ENCODE peak calls at places on chromosomes 4 and X, in four cellular contexts. One of them, this sample, is unnamed.
A peak's percentile ranks its signal among the peaks of the same experiment; 100 is the strongest.

GRCh38 chrX:70439016-70439415 is 5.6 kb upstream of the DLG3 start:
- DNase-seq in HepG2: no peak
- DNase-seq in GM12878: no peak
- DNase-seq in H1: no peak
- DNase-seq in this sample: no peak

GRCh38 chr4:7155611-7156071 is 36.7 kb upstream of the SORCS2 start:
- DNase-seq in HepG2: no peak
- DNase-seq in GM12878: no peak
- DNase-seq in H1: no peak
- DNase-seq in this sample: no peak

GRCh38 chr4:123811763-123812390 is 415.3 kb downstream of the SPRY1 start:
- DNase-seq in HepG2: no peak
- DNase-seq in GM12878: no peak
- DNase-seq in H1: no peak
- DNase-seq in this sample: no peak

GRCh38 chrX:10496345-10496965 is 123.9 kb downstream of the MID1 start:
- DNase-seq in HepG2: no peak
- DNase-seq in GM12878: no peak
- DNase-seq in H1: no peak
- DNase-seq in this sample: peak; percentile 46

GRCh38 chr4:127518022-127518421 is 114.7 kb upstream of the INTU start:
- DNase-seq in HepG2: no peak
- DNase-seq in GM12878: no peak
- DNase-seq in H1: no peak
- DNase-seq in this sample: no peak

GRCh38 chr4:127212701-127213100 is 420.1 kb upstream of the INTU start:
- DNase-seq in HepG2: no peak
- DNase-seq in GM12878: no peak
- DNase-seq in H1: no peak
- DNase-seq in this sample: no peak

GRCh38 chrX:13697440-13697839 is 8.5 kb downstream of the RAB9A start:
- DNase-seq in HepG2: no peak
- DNase-seq in GM12878: peak; percentile 73
- DNase-seq in H1: no peak
- DNase-seq in this sample: no peak

GRCh38 chr4:139736257-139736626 is 70.6 kb downstream of the MGST2 start:
- DNase-seq in HepG2: no peak
- DNase-seq in GM12878: no peak
- DNase-seq in H1: no peak
- DNase-seq in this sample: no peak

GRCh38 chr4:182062936-182063335 is 180.3 kb upstream of the TENM3 start:
- DNase-seq in HepG2: no peak
- DNase-seq in GM12878: no peak
- DNase-seq in H1: no peak
- DNase-seq in this sample: no peak

GRCh38 chr4:38387348-38387747 is 276.7 kb upstream of the KLF3 start:
- DNase-seq in HepG2: peak; percentile 50
- DNase-seq in GM12878: no peak
- DNase-seq in H1: no peak
- DNase-seq in this sample: peak; percentile 23

GRCh38 chrX:40736170-40736505 is 796 bp upstream of the MED14 start:
- DNase-seq in HepG2: peak; percentile 1
- DNase-seq in GM12878: no peak
- DNase-seq in H1: no peak
- DNase-seq in this sample: no peak

GRCh38 chr4:148060264-148061138 is 328.6 kb downstream of the ARHGAP10 start:
- DNase-seq in HepG2: no peak
- DNase-seq in GM12878: no peak
- DNase-seq in H1: no peak
- DNase-seq in this sample: no peak

GRCh38 chr4:24778427-24779225 is 16.7 kb upstream of the SOD3 start:
- DNase-seq in HepG2: no peak
- DNase-seq in GM12878: no peak
- DNase-seq in H1: no peak
- DNase-seq in this sample: no peak

GRCh38 chrX:45699158-45699557 is 498.5 kb upstream of the DIPK2B start:
- DNase-seq in HepG2: peak; percentile 0
- DNase-seq in GM12878: no peak
- DNase-seq in H1: no peak
- DNase-seq in this sample: no peak

GRCh38 chr4:180086480-180087170 is 2156.6 kb upstream of the TENM3 start:
- DNase-seq in HepG2: no peak
- DNase-seq in GM12878: no peak
- DNase-seq in H1: no peak
- DNase-seq in this sample: no peak

GRCh38 chrX:916235-916609 is 285.6 kb downstream of the SHOX start:
- DNase-seq in HepG2: no peak
- DNase-seq in GM12878: no peak
- DNase-seq in H1: peak; percentile 42
- DNase-seq in this sample: no peak

GRCh38 chr4:38983756-38984647 is 48.2 kb downstream of the TMEM156 start:
- DNase-seq in HepG2: peak; percentile 62
- DNase-seq in GM12878: no peak
- DNase-seq in H1: no peak
- DNase-seq in this sample: peak; percentile 11

GRCh38 chrX:141439651-141440050 is 144.9 kb downstream of the SPANXA1 start:
- DNase-seq in HepG2: no peak
- DNase-seq in GM12878: no peak
- DNase-seq in H1: no peak
- DNase-seq in this sample: no peak

GRCh38 chr4:127196656-127197352 is 436.0 kb upstream of the INTU start:
- DNase-seq in HepG2: no peak
- DNase-seq in GM12878: no peak
- DNase-seq in H1: no peak
- DNase-seq in this sample: no peak

GRCh38 chr4:65018313-65018712 is 609.1 kb upstream of the TECRL start:
- DNase-seq in HepG2: no peak
- DNase-seq in GM12878: no peak
- DNase-seq in H1: no peak
- DNase-seq in this sample: no peak

GRCh38 chr4:112002301-112002700 is 143.0 kb upstream of the FAM241A start:
- DNase-seq in HepG2: no peak
- DNase-seq in GM12878: no peak
- DNase-seq in H1: no peak
- DNase-seq in this sample: no peak

GRCh38 chr4:10092481-10093272 is 23.9 kb downstream of the WDR1 start:
- DNase-seq in HepG2: no peak
- DNase-seq in GM12878: no peak
- DNase-seq in H1: no peak
- DNase-seq in this sample: no peak

GRCh38 chr4:10053635-10054453 is 32.5 kb upstream of the SLC2A9 start:
- DNase-seq in HepG2: no peak
- DNase-seq in GM12878: no peak
- DNase-seq in H1: peak; percentile 17
- DNase-seq in this sample: no peak

GRCh38 chrX:148938348-148938747 is 437.9 kb downstream of the AFF2 start:
- DNase-seq in HepG2: no peak
- DNase-seq in GM12878: no peak
- DNase-seq in H1: no peak
- DNase-seq in this sample: no peak

GRCh38 chr4:113673450-113673849 is 88.1 kb downstream of the CAMK2D start:
- DNase-seq in HepG2: no peak
- DNase-seq in GM12878: no peak
- DNase-seq in H1: no peak
- DNase-seq in this sample: no peak

GRCh38 chrX:129759576-129760061 is 20.1 kb upstream of the SASH3 start:
- DNase-seq in HepG2: no peak
- DNase-seq in GM12878: no peak
- DNase-seq in H1: no peak
- DNase-seq in this sample: no peak

GRCh38 chr4:189912170-189912569 is 28.5 kb upstream of the FRG1 start:
- DNase-seq in HepG2: no peak
- DNase-seq in GM12878: no peak
- DNase-seq in H1: no peak
- DNase-seq in this sample: no peak

GRCh38 chr4:165583341-165583740 is 204.5 kb downstream of the CPE start:
- DNase-seq in HepG2: no peak
- DNase-seq in GM12878: no peak
- DNase-seq in H1: no peak
- DNase-seq in this sample: no peak

GRCh38 chr4:26375589-26375988 is 54.8 kb downstream of the RBPJ start:
- DNase-seq in HepG2: no peak
- DNase-seq in GM12878: no peak
- DNase-seq in H1: no peak
- DNase-seq in this sample: no peak

GRCh38 chr4:145179201-145179860 is 1.1 kb downstream of the OTUD4 start:
- DNase-seq in HepG2: peak; percentile 21
- DNase-seq in GM12878: peak; percentile 65
- DNase-seq in H1: peak; percentile 54
- DNase-seq in this sample: peak; percentile 77

GRCh38 chr4:132284910-132285426 is 864.1 kb upstream of the PCDH10 start:
- DNase-seq in HepG2: no peak
- DNase-seq in GM12878: no peak
- DNase-seq in H1: no peak
- DNase-seq in this sample: no peak

GRCh38 chr4:138859249-138859648 is 156.3 kb upstream of the NOCT start:
- DNase-seq in HepG2: no peak
- DNase-seq in GM12878: no peak
- DNase-seq in H1: no peak
- DNase-seq in this sample: no peak

GRCh38 chr4:169293343-169294176 is 22.8 kb upstream of the SH3RF1 start:
- DNase-seq in HepG2: no peak
- DNase-seq in GM12878: peak; percentile 90
- DNase-seq in H1: no peak
- DNase-seq in this sample: no peak

GRCh38 chr4:83114576-83114975 is at the start of gene PLAC8:
- DNase-seq in HepG2: peak; percentile 69
- DNase-seq in GM12878: peak; percentile 92
- DNase-seq in H1: no peak
- DNase-seq in this sample: no peak

GRCh38 chr4:8745036-8745827 is 126.4 kb downstream of the HMX1 start:
- DNase-seq in HepG2: no peak
- DNase-seq in GM12878: no peak
- DNase-seq in H1: peak; percentile 38
- DNase-seq in this sample: peak; percentile 49

GRCh38 chrX:72020204-72020603 is 109.6 kb downstream of the NHSL2 start:
- DNase-seq in HepG2: no peak
- DNase-seq in GM12878: no peak
- DNase-seq in H1: peak; percentile 4
- DNase-seq in this sample: no peak

GRCh38 chr4:1991087-1991486 is 17.7 kb downstream of the NELFA start:
- DNase-seq in HepG2: no peak
- DNase-seq in GM12878: no peak
- DNase-seq in H1: no peak
- DNase-seq in this sample: peak; percentile 15

GRCh38 chr4:25031077-25031606 is 396 bp upstream of the LGI2 start:
- DNase-seq in HepG2: no peak
- DNase-seq in GM12878: no peak
- DNase-seq in H1: peak; percentile 78
- DNase-seq in this sample: peak; percentile 56

DNA sequence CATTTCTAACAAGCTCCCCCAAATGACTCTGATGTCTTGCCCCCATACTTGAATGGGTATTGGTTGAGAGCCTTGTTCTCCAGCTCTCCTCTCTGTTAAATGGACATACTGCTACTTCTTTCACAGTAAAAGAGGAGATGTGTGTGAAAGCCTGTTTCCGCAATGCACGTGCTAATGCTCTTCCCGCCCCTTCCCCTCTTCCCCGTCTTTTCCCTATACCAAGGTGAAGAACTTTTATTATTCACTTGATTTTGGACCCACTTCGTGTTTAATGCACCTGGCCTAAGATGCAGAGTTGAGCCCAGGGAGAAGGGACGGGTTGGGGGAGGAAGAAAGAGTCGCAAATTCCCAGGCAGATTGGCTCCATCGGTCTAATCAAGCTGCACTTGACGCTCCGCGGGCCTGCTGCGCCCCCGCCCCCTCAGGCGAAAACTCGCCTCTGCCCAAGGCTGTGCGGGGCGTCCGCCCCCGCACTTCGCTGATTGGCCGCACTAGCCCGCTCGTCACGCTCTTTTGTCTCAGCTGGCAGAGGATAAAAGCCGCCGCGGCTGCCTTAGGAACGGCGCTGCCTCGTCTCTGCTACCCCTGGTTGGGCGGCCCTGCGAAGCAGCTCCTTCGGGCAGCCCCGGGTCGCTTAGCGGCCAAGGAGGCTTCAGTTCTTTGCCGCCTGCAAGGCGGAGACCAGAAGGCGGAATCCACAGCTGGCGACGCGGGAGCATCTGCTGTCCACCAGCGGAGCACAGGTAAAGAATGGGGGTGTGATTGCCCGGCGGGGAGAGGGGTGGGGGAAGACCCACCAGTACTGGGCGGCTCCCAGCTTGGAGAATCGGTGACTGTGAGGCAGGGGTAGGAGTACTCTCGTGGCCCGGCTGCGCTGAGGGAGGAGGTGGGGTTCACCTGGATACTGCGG is at the start of gene ZCCHC12:
- DNase-seq in HepG2: peak; percentile 18
- DNase-seq in GM12878: no peak
- DNase-seq in H1: peak; percentile 76
- DNase-seq in this sample: peak; percentile 77
- TF ChIP-seq TCF12 in HepG2: no peak
- TF ChIP-seq TCF12 in GM12878: no peak
- TF ChIP-seq TCF12 in H1: no peak
- TF ChIP-seq TCF12 in this sample: no peak

DNA sequence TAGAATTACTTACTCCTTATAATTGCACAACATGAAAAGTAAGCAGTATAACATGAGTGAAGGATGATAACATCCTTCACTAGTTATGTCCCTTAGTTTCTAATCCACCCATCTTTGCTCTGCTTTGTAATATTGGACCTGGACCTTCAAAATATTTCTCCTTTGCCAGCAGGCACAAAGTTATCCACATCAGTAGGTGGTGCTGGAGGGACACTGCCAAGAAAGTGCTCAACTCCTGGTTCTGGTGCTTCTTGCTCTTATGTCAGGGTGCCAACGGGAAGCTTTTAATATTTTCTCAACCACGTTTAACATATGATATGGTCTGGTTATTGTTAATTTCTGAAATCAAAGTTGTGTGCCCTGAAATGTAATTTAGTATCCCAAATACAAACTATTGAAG is 49.1 kb downstream of the TMEM165 start:
- DNase-seq in HepG2: peak; percentile 7
- DNase-seq in GM12878: no peak
- DNase-seq in H1: no peak
- DNase-seq in this sample: no peak
- TF ChIP-seq TCF12 in HepG2: no peak
- TF ChIP-seq TCF12 in GM12878: no peak
- TF ChIP-seq TCF12 in H1: no peak
- TF ChIP-seq TCF12 in this sample: no peak

DNA sequence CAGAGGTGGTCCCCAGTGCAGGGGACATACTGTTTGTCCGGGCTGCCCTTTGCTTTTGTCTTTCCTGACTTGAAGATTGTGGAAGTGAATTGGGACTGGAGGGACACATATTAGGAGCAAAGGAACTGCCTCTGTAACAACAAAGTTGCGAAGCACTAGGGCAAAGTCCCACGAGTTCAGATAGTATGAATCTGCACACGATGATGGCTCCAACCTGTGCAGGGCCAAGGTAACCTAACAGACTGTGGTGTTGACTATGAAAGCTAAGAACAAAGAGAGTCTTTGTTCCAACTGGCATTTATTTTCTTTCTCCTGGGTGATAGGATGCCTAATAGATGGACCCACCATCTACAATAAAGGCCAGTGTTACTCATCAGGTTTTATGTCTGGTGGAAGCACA is 71.8 kb downstream of the TMA16 start:
- DNase-seq in HepG2: peak; percentile 58
- DNase-seq in GM12878: no peak
- DNase-seq in H1: no peak
- DNase-seq in this sample: no peak
- TF ChIP-seq TCF12 in HepG2: no peak
- TF ChIP-seq TCF12 in GM12878: no peak
- TF ChIP-seq TCF12 in H1: no peak
- TF ChIP-seq TCF12 in this sample: no peak

GRCh38 chr4:56622176-56622575 is 58.9 kb downstream of the HOPX start:
- DNase-seq in HepG2: no peak
- DNase-seq in GM12878: no peak
- DNase-seq in H1: no peak
- DNase-seq in this sample: no peak
- TF ChIP-seq TCF12 in HepG2: no peak
- TF ChIP-seq TCF12 in GM12878: no peak
- TF ChIP-seq TCF12 in H1: no peak
- TF ChIP-seq TCF12 in this sample: no peak